ENCODE peak calls at places on chromosomes 1 and 21, in eight cellular contexts. D is sigmoid colon; Y is ovary; T is trophoblast cell; X is cardiac muscle cell; H is prostate gland; E is psoas muscle; G is CD8-positive, alpha-beta T cell. L is an unnamed sample. For H3K9me3 and H3K27me3, the result is how much of the 10 kb centered on the place peaks cover.

GRCh38 chr1:235246022-235246948 is 81.7 kb downstream of the ARID4B start:
- DNase-seq in D (no peak), G (no peak), E (no peak), T (no peak), H (no peak), Y (no peak), X (no peak), L (peak)

GRCh38 chr21:33036430-33037162 is 10.9 kb downstream of the OLIG2 start:
- DNase-seq in D (peak), T (no peak), E (no peak), Y (no peak), G (peak), X (peak), H (no peak), L (no peak)

GRCh38 chr1:199046618-199047017 is 407.8 kb downstream of the PTPRC start:
- DNase-seq in X (peak), E (no peak), D (no peak), G (no peak), T (no peak), Y (no peak), H (no peak), L (no peak)

GRCh38 chr21:42570841-42571387 is 57.3 kb downstream of the SLC37A1 start:
- DNase-seq in T (no peak), G (no peak), X (no peak), D (peak), H (peak), Y (peak), E (no peak), L (no peak)

GRCh38 chr21:36359185-36359584 is 26.0 kb upstream of the CHAF1B start:
- DNase-seq in T (no peak), D (no peak), E (no peak), H (no peak), Y (no peak), X (no peak), G (no peak), L (no peak)

GRCh38 chr1:94757931-94758330 is 62.2 kb upstream of the SLC44A3 start:
- DNase-seq in G (no peak), E (peak), Y (peak), X (peak), H (no peak), T (no peak), D (peak), L (no peak)

GRCh38 chr1:91166106-91166712 is 144.4 kb upstream of the ZNF644 start:
- DNase-seq in X (peak), D (no peak), Y (peak), H (no peak), T (peak), E (peak), G (peak), L (peak)

GRCh38 chr1:185112343-185112742 is 44.4 kb downstream of the TRMT1L start:
- DNase-seq in G (no peak), H (no peak), D (no peak), T (no peak), E (no peak), X (peak), Y (no peak), L (no peak)

GRCh38 chr21:15755125-15755524 is 25.3 kb downstream of the USP25 start:
- DNase-seq in X (no peak), T (no peak), G (no peak), H (no peak), D (no peak), Y (no peak), E (no peak), L (no peak)

GRCh38 chr1:109910963-109911798 is 532 bp downstream of the CSF1 start:
- DNase-seq in D (no peak), X (no peak), G (peak), T (no peak), H (no peak), E (peak), Y (no peak), L (no peak)

GRCh38 chr21:8990326-8991087 is 1530.9 kb upstream of the TPTE start:
- DNase-seq in G (no peak), X (no peak), D (peak), E (no peak), T (no peak), Y (no peak), H (no peak), L (no peak)

GRCh38 chr1:4108741-4109625 is 208.9 kb upstream of the C1orf174 start:
- DNase-seq in X (no peak), E (no peak), H (no peak), D (peak), Y (no peak), T (peak), G (no peak), L (no peak)

GRCh38 chr1:231058416-231059109 is 18.5 kb upstream of the FAM89A start:
- DNase-seq in D (no peak), Y (no peak), X (no peak), T (no peak), G (no peak), E (no peak), H (no peak), L (no peak)

GRCh38 chr1:230087034-230087721 is 20.1 kb downstream of the GALNT2 start:
- DNase-seq in H (peak), X (no peak), D (no peak), E (no peak), Y (no peak), G (no peak), T (no peak), L (no peak)

GRCh38 chr1:17516303-17517214 is 22.9 kb upstream of the ARHGEF10L start:
- DNase-seq in E (no peak), H (no peak), X (no peak), Y (no peak), G (no peak), D (no peak), T (no peak), L (no peak)

GRCh38 chr1:46394108-46394871 is at the start of gene FAAH:
- DNase-seq in T (peak), E (peak), G (peak), H (peak), X (peak), Y (peak), D (peak), L (no peak)

GRCh38 chr1:1237874-1238701 is 6.1 kb downstream of the B3GALT6 start:
- DNase-seq in G (no peak), H (no peak), T (peak), X (no peak), E (no peak), D (no peak), Y (no peak), L (no peak)

GRCh38 chr1:57517587-57518397 is 93.9 kb upstream of the DAB1 start:
- DNase-seq in Y (no peak), E (no peak), X (no peak), H (no peak), D (no peak), T (no peak), G (no peak), L (no peak)

GRCh38 chr1:92037400-92037799 is 7.6 kb downstream of the EPHX4 start:
- DNase-seq in E (no peak), X (peak), Y (no peak), D (no peak), T (peak), H (no peak), G (no peak), L (no peak)

GRCh38 chr1:78176448-78176847 is 130.7 kb downstream of the GIPC2 start:
- DNase-seq in H (peak), X (peak), T (no peak), D (peak), G (no peak), E (no peak), Y (no peak), L (peak)

GRCh38 chr1:55239548-55239947 is 24.4 kb upstream of the USP24 start:
- DNase-seq in Y (no peak), D (no peak), E (no peak), G (no peak), X (no peak), T (no peak), H (no peak), L (no peak)

GRCh38 chr1:223819730-223820514 is 25.8 kb downstream of the TP53BP2 start:
- DNase-seq in X (peak), G (no peak), E (no peak), H (no peak), Y (no peak), D (no peak), T (no peak), L (peak)

GRCh38 chr1:7436056-7437005 is 334.8 kb upstream of the VAMP3 start:
- DNase-seq in D (no peak), T (no peak), Y (no peak), G (no peak), X (no peak), H (no peak), E (no peak), L (no peak)

GRCh38 chr1:12284486-12284885 is 54.7 kb downstream of the VPS13D start:
- DNase-seq in H (no peak), D (no peak), X (no peak), G (no peak), T (no peak), E (no peak), Y (no peak), L (no peak)

GRCh38 chr1:214380986-214381695 is 100.2 kb downstream of the SMYD2 start:
- DNase-seq in H (no peak), E (no peak), T (peak), X (no peak), G (no peak), D (no peak), Y (no peak), L (peak)

GRCh38 chr1:229432905-229433304 is 989 bp downstream of the ACTA1 start:
- DNase-seq in D (no peak), H (no peak), X (no peak), T (no peak), E (no peak), Y (no peak), G (no peak), L (no peak)

GRCh38 chr1:99590578-99591209 is 55.2 kb upstream of the PALMD start:
- DNase-seq in G (no peak), H (no peak), X (peak), E (peak), T (no peak), Y (no peak), D (no peak), L (peak)

GRCh38 chr21:37060296-37060695 is 12.6 kb downstream of the PIGP start:
- DNase-seq in Y (peak), D (no peak), G (no peak), E (peak), H (no peak), T (peak), X (peak), L (peak)

GRCh38 chr1:79859212-79859948 is 852.9 kb upstream of the ADGRL4 start:
- DNase-seq in E (no peak), H (no peak), T (no peak), D (no peak), Y (no peak), X (peak), G (no peak), L (peak)

GRCh38 chr1:10821388-10821787 is 24.9 kb upstream of the CASZ1 start:
- DNase-seq in H (no peak), X (no peak), Y (no peak), G (no peak), E (no peak), D (no peak), T (no peak), L (no peak)

GRCh38 chr1:153598309-153599172 is 14.4 kb downstream of the S100A16 start:
- DNase-seq in Y (no peak), T (no peak), H (no peak), X (peak), G (no peak), E (no peak), D (peak), L (no peak)

GRCh38 chr1:8120693-8121260 is 94.7 kb upstream of the ERRFI1 start:
- DNase-seq in Y (no peak), X (peak), E (no peak), H (peak), D (no peak), G (no peak), T (peak), L (no peak)

GRCh38 chr1:53550201-53550741 is 91.1 kb downstream of the DMRTB1 start:
- DNase-seq in Y (peak), G (no peak), T (no peak), X (peak), E (peak), D (peak), H (no peak), L (no peak)

GRCh38 chr1:56149761-56150160 is 429.6 kb downstream of the PLPP3 start:
- DNase-seq in D (no peak), Y (no peak), G (no peak), T (no peak), X (no peak), H (no peak), E (no peak), L (no peak)

GRCh38 chr1:90509225-90510048 is 207.7 kb downstream of the BARHL2 start:
- DNase-seq in H (no peak), X (no peak), G (no peak), T (no peak), E (no peak), D (no peak), Y (no peak), L (no peak)

GRCh38 chr1:83546863-83547262 is 452.1 kb downstream of the TTLL7 start:
- DNase-seq in T (no peak), X (peak), E (no peak), Y (no peak), G (no peak), H (no peak), D (no peak), L (no peak)

GRCh38 chr1:156336242-156336641 is 1.9 kb downstream of the CCT3 start:
- DNase-seq in X (peak), T (no peak), Y (no peak), H (no peak), E (no peak), D (no peak), G (no peak), L (no peak)
- H3K4me3 ChIP-seq in X (no peak), T (no peak), Y (no peak), H (no peak), E (peak), D (no peak), G (no peak), L (peak)

GRCh38 chr1:155038602-155039307 is 5.1 kb downstream of the DCST1 start:
- DNase-seq in G (no peak), H (peak), T (peak), Y (no peak), E (no peak), X (no peak), D (no peak), L (peak)

GRCh38 chr1:155037043-155037442 is 3.4 kb downstream of the DCST1 start:
- DNase-seq in Y (no peak), D (no peak), X (no peak), T (no peak), G (no peak), E (no peak), H (no peak), L (no peak)

GRCh38 chr1:155040358-155041093 is 6.9 kb downstream of the DCST1 start:
- DNase-seq in Y (no peak), T (no peak), H (no peak), G (no peak), E (no peak), D (no peak), X (no peak), L (no peak)

GRCh38 chr1:155037851-155038441 is 4.3 kb downstream of the DCST1 start:
- DNase-seq in H (no peak), T (no peak), X (no peak), D (no peak), G (no peak), Y (no peak), E (no peak), L (no peak)

GRCh38 chr1:155039308-155039669 is 5.7 kb downstream of the DCST1 start:
- DNase-seq in D (no peak), X (no peak), E (no peak), H (no peak), Y (no peak), G (no peak), T (no peak), L (no peak)
- H3K9me3 ChIP-seq in D (under half), X (under half), E (under half), H (under half), Y (under half), G (under half), T (under half), L (under half)

DNA sequence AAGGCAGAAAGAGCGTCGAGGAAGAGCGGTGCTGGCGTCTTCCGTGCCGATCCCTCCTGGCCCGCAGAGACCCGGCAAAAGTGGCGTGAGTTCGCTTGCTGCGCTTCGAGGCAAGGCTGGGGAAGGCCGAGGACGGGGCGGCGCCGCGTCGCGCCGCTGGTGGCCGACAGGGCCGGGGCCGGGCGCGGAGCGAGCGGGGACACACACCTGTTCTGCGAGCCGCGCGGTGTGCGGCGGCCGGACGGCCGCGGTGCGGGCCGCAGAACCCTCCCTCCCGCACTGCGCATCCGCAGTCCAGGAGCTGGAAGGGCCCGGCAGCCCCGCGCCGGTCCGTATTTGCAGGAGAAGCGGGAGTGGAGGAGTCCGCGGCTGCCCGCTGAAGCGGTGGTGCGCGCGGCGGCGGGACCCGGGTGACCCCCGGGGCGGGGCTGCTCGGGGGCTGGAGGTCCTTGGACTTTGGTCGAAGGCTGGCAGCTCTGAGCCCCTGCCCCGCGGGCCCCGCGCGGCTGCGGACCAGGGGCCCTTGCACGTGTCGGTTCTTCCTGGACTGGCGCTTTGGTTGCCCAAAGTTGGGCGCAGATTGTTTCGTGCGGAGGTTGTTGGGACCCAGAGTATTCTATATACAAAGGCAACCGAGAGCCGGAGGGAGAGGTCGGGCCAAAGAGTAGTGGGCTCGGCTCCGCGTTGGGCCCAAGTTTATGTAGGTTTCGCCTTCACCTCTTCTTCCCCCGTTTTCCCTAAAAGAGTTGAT is 2.5 kb downstream of the RNF220 start:
- DNase-seq in Y (no peak), E (no peak), T (no peak), X (no peak), D (no peak), G (no peak), H (no peak), L (peak)
- H3K27me3 ChIP-seq in Y (under half), E (under half), T (under half), X (half or more), D (half or more), G (under half), H (under half), L (half or more)

GRCh38 chr1:32349211-32349708 is 13.0 kb downstream of the FAM229A start:
- DNase-seq in E (peak), X (peak), Y (no peak), D (peak), T (no peak), H (no peak), G (no peak), L (no peak)
- H3K4me3 ChIP-seq in E (no peak), X (no peak), Y (no peak), D (no peak), T (no peak), H (no peak), G (no peak), L (no peak)

DNA sequence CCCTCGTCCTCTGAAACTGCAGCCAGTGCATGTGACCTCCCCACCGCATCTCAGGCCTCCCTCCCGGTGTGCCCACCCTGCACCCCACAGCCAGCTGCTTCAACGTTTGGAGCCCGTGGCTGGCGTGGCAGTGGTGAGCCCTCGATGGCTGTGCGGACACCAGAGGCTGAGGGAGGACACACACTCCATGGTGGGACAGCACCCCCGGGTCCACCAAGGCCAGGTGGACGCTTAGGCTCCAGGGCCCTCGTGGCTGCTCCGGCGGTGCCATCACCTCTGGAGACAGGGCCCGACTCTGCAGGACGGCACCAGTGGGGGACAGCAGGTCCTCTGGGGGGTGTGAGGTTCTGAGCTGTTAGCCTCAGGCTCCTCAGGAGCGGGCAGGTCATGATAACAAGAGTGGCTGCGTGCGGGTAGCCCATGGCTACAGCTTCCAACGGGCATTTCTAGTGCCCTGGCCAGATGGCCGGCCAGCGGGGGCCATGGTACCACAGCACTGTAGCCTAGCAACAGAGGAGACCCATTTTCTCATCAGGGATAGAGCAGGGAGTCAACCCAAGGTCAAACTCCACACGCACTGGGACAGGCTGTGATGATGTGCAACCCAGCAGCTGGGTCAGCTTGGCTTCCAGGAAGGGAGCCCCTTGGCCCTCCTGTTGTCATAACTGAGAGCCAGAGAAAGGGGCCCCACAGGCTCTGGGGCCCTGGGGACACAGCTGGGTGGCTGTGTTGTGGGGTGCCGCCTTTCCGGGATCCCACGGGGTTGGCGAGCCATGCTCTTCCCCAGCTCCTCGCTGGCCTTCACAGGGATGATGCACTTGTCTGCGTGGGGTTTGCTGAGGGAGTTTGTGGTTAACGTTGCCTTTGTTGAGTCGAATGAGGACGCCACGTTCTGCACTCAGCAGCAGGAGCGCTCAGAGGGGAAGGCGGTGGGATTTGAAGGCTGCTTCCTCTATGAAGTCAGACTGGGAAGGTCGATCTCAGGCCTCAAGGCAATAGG is 46.1 kb downstream of the COL18A1 start:
- DNase-seq in E (peak), H (no peak), Y (no peak), D (no peak), G (no peak), T (no peak), X (no peak), L (no peak)
- H3K9me3 ChIP-seq in E (under half), H (under half), Y (under half), D (under half), G (under half), T (under half), X (under half), L (under half)

DNA sequence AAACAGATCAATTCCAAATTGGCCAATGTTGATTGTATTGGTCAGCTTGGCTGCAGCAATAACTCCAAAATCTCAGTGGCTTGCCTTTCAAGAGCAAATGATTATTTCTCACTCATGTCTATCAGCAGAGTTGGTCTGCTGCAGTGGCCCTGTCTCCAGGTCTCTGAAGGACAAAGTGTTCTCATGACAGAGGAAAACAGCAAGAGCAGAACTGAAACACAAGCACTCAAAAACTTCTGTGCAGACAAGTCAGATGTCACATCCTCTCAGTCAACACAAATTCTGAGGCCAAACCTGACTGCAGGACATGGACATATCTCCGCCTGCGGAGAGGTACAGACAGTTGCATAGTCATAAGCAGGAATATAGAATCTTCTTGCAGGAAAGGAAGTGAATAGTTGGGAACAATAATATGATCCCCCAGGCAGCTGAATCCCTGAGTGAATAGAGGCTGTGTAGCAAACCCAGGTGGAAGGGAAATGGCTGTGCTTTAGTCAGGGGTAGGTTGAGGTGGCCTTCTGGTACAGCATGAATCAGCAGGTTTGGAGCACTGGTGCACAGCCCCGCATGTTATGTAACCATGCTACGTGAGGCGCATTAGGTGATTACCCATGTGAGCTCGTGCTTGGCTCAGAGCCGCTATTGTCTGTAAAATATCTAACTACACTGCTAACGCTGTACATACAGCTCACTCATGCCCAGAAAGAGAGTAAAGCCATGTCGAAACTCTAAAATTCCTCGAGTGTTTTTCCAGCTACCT is 17.1 kb upstream of the UBE2U start:
- DNase-seq in G (no peak), E (no peak), D (no peak), Y (no peak), H (no peak), T (peak), X (no peak), L (no peak)
- H3K27me3 ChIP-seq in G (under half), E (under half), D (under half), Y (under half), H (under half), T (under half), X (under half), L (under half)

L was measured in adipocyte.